ENCODE peak calls at places on chromosomes 5 and 9, in five cellular contexts. R, B, N, W and F are unnamed samples.

GRCh38 chr9:137314561-137315560 is 12.8 kb upstream of the NRARP start:
- DNase-seq in R (no peak), B (peak; percentile 16), N (no peak), W (no peak), F (peak; percentile 50)

GRCh38 chr9:87751423-87751822 is 25.5 kb downstream of the CTSL start:
- DNase-seq in R (no peak), B (no peak), N (no peak), W (no peak), F (no peak)

GRCh38 chr5:72191404-72191803 is 84.1 kb downstream of the MAP1B start:
- DNase-seq in R (no peak), B (no peak), N (no peak), W (no peak), F (no peak)

GRCh38 chr5:153445875-153446567 is 44.4 kb upstream of the GRIA1 start:
- DNase-seq in R (peak; percentile 7), B (no peak), N (no peak), W (no peak), F (no peak)

GRCh38 chr5:57715296-57715695 is 232.7 kb upstream of the ACTBL2 start:
- DNase-seq in R (no peak), B (no peak), N (no peak), W (no peak), F (no peak)

GRCh38 chr9:136927343-136928261 is 16.9 kb downstream of the FBXW5 start:
- DNase-seq in R (no peak), B (no peak), N (no peak), W (no peak), F (no peak)

GRCh38 chr9:21804336-21804735 is 1.9 kb downstream of the MTAP start:
- DNase-seq in R (no peak), B (no peak), N (no peak), W (no peak), F (no peak)

GRCh38 chr5:134552301-134552700 is 26.8 kb downstream of the JADE2 start:
- DNase-seq in R (no peak), B (peak; percentile 67), N (no peak), W (no peak), F (no peak)

GRCh38 chr9:76564300-76564699 is 105.3 kb downstream of the GCNT1 start:
- DNase-seq in R (no peak), B (no peak), N (no peak), W (no peak), F (no peak)

GRCh38 chr5:177529247-177529901 is 12.6 kb upstream of the DDX41 start:
- DNase-seq in R (no peak), B (no peak), N (no peak), W (no peak), F (no peak)

GRCh38 chr5:175815126-175815913 is 56.1 kb upstream of the CPLX2 start:
- DNase-seq in R (no peak), B (no peak), N (no peak), W (no peak), F (no peak)

GRCh38 chr5:164600929-164601535 is 1095.6 kb downstream of the MAT2B start:
- DNase-seq in R (no peak), B (no peak), N (no peak), W (no peak), F (no peak)

GRCh38 chr9:98593354-98594253 is 115.1 kb downstream of the GABBR2 start:
- DNase-seq in R (no peak), B (no peak), N (no peak), W (no peak), F (no peak)